ENCODE peak calls at places on chromosomes 16 and 17, in seven cellular contexts. T, S, Y, G, D, P and J are unnamed samples.

GRCh38 chr17:48011405-48012150 is 26.0 kb downstream of the COPZ2 start:
- DNase-seq in T (peak; percentile 90), G (peak; percentile 48), S (no peak), Y (no peak), P (no peak), D (no peak), J (no peak)

GRCh38 chr16:85479972-85480726 is 133.0 kb upstream of the GSE1 start:
- DNase-seq in D (no peak), G (no peak), T (peak; percentile 62), S (no peak), P (no peak), Y (no peak), J (no peak)

GRCh38 chr17:29555840-29556239 is 11.0 kb downstream of the ABHD15 start:
- DNase-seq in D (no peak), T (no peak), G (no peak), P (no peak), Y (no peak), S (no peak), J (no peak)

GRCh38 chr16:2178321-2179106 is 17.9 kb downstream of the CASKIN1 start:
- DNase-seq in G (peak; percentile 23), T (no peak), D (no peak), Y (no peak), P (no peak), S (no peak), J (no peak)

GRCh38 chr17:45681706-45682105 is 102.4 kb upstream of the CRHR1 start:
- DNase-seq in Y (no peak), T (no peak), P (no peak), S (no peak), G (no peak), D (no peak), J (no peak)

GRCh38 chr17:37299257-37299985 is 76.4 kb upstream of the C17orf78 start:
- DNase-seq in P (no peak), Y (no peak), T (no peak), S (no peak), G (peak; percentile 19), D (no peak), J (no peak)

GRCh38 chr17:7043544-7044268 is at the start of gene SLC16A11:
- DNase-seq in T (peak; percentile 72), D (no peak), P (peak; percentile 24), Y (no peak), G (no peak), S (no peak), J (no peak)

GRCh38 chr17:59454633-59455105 is 110.7 kb upstream of the DHX40 start:
- DNase-seq in Y (no peak), P (no peak), G (peak; percentile 10), D (no peak), S (no peak), T (no peak), J (no peak)

GRCh38 chr17:74369665-74370490 is 2.6 kb downstream of the GPR142 start:
- DNase-seq in Y (no peak), P (no peak), T (no peak), G (no peak), D (no peak), S (no peak), J (no peak)

GRCh38 chr17:38510424-38511125 is 82.3 kb downstream of the ARHGAP23 start:
- DNase-seq in G (no peak), Y (no peak), P (no peak), D (no peak), T (peak; percentile 80), S (no peak), J (no peak)

GRCh38 chr17:28746611-28747045 is 2.8 kb downstream of the TRAF4 start:
- DNase-seq in P (no peak), Y (no peak), S (no peak), T (peak; percentile 93), D (no peak), G (no peak), J (no peak)

GRCh38 chr17:11986939-11987329 is 10.3 kb downstream of the ZNF18 start:
- DNase-seq in D (peak; percentile 13), P (no peak), T (no peak), S (no peak), Y (no peak), G (peak; percentile 67), J (no peak)

GRCh38 chr16:88601313-88602036 is 31.3 kb downstream of the ZC3H18 start:
- DNase-seq in D (no peak), P (no peak), G (no peak), T (no peak), S (no peak), Y (no peak), J (no peak)

GRCh38 chr16:82631701-82632685 is 5.2 kb downstream of the CDH13 start:
- DNase-seq in S (no peak), T (no peak), D (no peak), Y (no peak), G (peak; percentile 41), P (no peak), J (no peak)

GRCh38 chr16:1831537-1832075 is 4.6 kb downstream of the FAHD1 start:
- DNase-seq in G (no peak), Y (no peak), S (no peak), T (no peak), D (no peak), P (no peak), J (no peak)

GRCh38 chr16:56988161-56988947 is 1.0 kb upstream of the NLRC5 start:
- DNase-seq in Y (no peak), T (no peak), S (no peak), D (no peak), P (no peak), G (peak; percentile 21), J (no peak)

GRCh38 chr16:81513204-81514040 is 68.8 kb downstream of the CMIP start:
- DNase-seq in G (peak; percentile 32), D (no peak), S (no peak), Y (no peak), T (no peak), P (peak; percentile 71), J (no peak)

GRCh38 chr17:76075364-76076099 is 951 bp downstream of the GALR2 start:
- DNase-seq in S (no peak), P (no peak), G (no peak), D (no peak), T (no peak), Y (no peak), J (no peak)

GRCh38 chr17:39236981-39237441 is 11.3 kb upstream of the STAC2 start:
- DNase-seq in D (no peak), G (no peak), P (no peak), T (no peak), S (no peak), Y (no peak), J (no peak)

GRCh38 chr17:7912927-7913524 is 3.1 kb downstream of the RNF227 start:
- DNase-seq in S (no peak), G (peak; percentile 86), D (peak; percentile 64), Y (no peak), T (peak; percentile 48), P (no peak), J (no peak)

GRCh38 chr17:38403491-38403890 is 24.8 kb upstream of the ARHGAP23 start:
- DNase-seq in Y (no peak), T (no peak), D (no peak), P (no peak), S (no peak), G (peak; percentile 52), J (no peak)

GRCh38 chr17:14919049-14919545 is 346.0 kb downstream of the PMP22 start:
- DNase-seq in P (no peak), G (no peak), Y (no peak), D (no peak), S (no peak), T (no peak), J (no peak)

GRCh38 chr16:9854665-9855064 is 327.6 kb downstream of the GRIN2A start:
- DNase-seq in D (no peak), Y (no peak), G (peak; percentile 92), S (no peak), T (no peak), P (no peak), J (no peak)

GRCh38 chr17:42843358-42843934 is 934 bp upstream of the AOC2 start:
- DNase-seq in D (peak; percentile 48), S (no peak), P (peak; percentile 47), T (peak; percentile 63), G (peak; percentile 80), Y (peak; percentile 72), J (no peak)

GRCh38 chr17:6177941-6178694 is 107.9 kb downstream of the WSCD1 start:
- DNase-seq in P (no peak), Y (no peak), G (no peak), D (no peak), S (no peak), T (peak; percentile 27), J (no peak)

GRCh38 chr17:8292639-8293395 is 2.4 kb downstream of the SLC25A35 start:
- DNase-seq in S (no peak), G (no peak), T (no peak), P (no peak), Y (no peak), D (no peak), J (no peak)

GRCh38 chr17:38430316-38430715 is 2.1 kb downstream of the ARHGAP23 start:
- DNase-seq in T (no peak), S (no peak), Y (no peak), G (peak; percentile 30), D (no peak), P (no peak), J (no peak)

GRCh38 chr16:68005786-68006286 is 6.6 kb upstream of the DPEP2 start:
- DNase-seq in G (no peak), P (peak; percentile 55), S (no peak), D (no peak), T (no peak), Y (no peak), J (no peak)

GRCh38 chr16:11461595-11461990 is 116.3 kb downstream of the RMI2 start:
- DNase-seq in T (no peak), Y (no peak), S (no peak), D (no peak), P (no peak), G (no peak), J (no peak)

GRCh38 chr16:53515259-53515658 is 12.2 kb upstream of the AKTIP start:
- DNase-seq in S (no peak), P (no peak), Y (no peak), T (no peak), G (peak; percentile 62), D (no peak), J (no peak)

GRCh38 chr17:58630883-58631522 is 60.8 kb downstream of the TEX14 start:
- DNase-seq in D (no peak), Y (no peak), S (peak; percentile 16), P (peak; percentile 28), T (peak; percentile 84), G (no peak), J (peak; percentile 7)